ENCODE peak calls at places on chromosome 12, in five cellular contexts. N is left cardiac atrium, I is heart right ventricle, G is amygdala, A is caudate nucleus. W is an unnamed sample.

GRCh38 chr12:63937381-63938168 is 93.1 kb downstream of the SRGAP1 start:
- DNase-seq in N (no peak), I (no peak), G (no peak), A (no peak), W (no peak)

GRCh38 chr12:89556976-89557375 is 31.1 kb upstream of the POC1B start:
- DNase-seq in N (no peak), I (no peak), G (no peak), A (no peak), W (no peak)

GRCh38 chr12:1890119-1890703 is 28.2 kb downstream of the CACNA2D4 start:
- DNase-seq in N (no peak), I (no peak), G (no peak), A (no peak), W (no peak)

GRCh38 chr12:55724226-55724939 is 4.2 kb downstream of the RDH5 start:
- DNase-seq in N (peak; percentile 76), I (peak; percentile 64), G (peak; percentile 29), A (no peak), W (peak; percentile 27)

GRCh38 chr12:89166525-89166934 is 185.8 kb downstream of the DUSP6 start:
- DNase-seq in N (no peak), I (no peak), G (no peak), A (no peak), W (no peak)

GRCh38 chr12:52713960-52714886 is 10.9 kb upstream of the KRT77 start:
- DNase-seq in N (no peak), I (no peak), G (no peak), A (no peak), W (no peak)

GRCh38 chr12:98291828-98292227 is 223.6 kb upstream of the TMPO start:
- DNase-seq in N (no peak), I (no peak), G (no peak), A (no peak), W (no peak)

GRCh38 chr12:93921511-93921910 is 226.9 kb upstream of the PLXNC1 start:
- DNase-seq in N (no peak), I (no peak), G (no peak), A (no peak), W (no peak)

GRCh38 chr12:71194657-71195056 is 36.9 kb upstream of the TSPAN8 start:
- DNase-seq in N (no peak), I (no peak), G (no peak), A (no peak), W (no peak)